ENCODE peak calls at places on chromosomes 6 and 20, in six cellular contexts. C is cardiac muscle cell; P is small intestine; E is A549; U is naive thymus-derived CD4-positive, alpha-beta T cell; Y is Peyer's patch. M is an unnamed sample.

GRCh38 chr6:25309886-25310285 is 30.7 kb downstream of the CARMIL1 start:
- DNase-seq in C (no peak), U (no peak), P (no peak), E (no peak), Y (no peak), M (no peak)

GRCh38 chr6:95545226-95545625 is 32.1 kb upstream of the MANEA start:
- DNase-seq in C (peak; percentile 23), U (no peak), P (no peak), E (no peak), Y (no peak), M (no peak)

GRCh38 chr6:50936277-50936681 is 117.6 kb downstream of the TFAP2B start:
- DNase-seq in P (no peak), E (no peak), C (no peak), Y (no peak), U (no peak), M (no peak)

GRCh38 chr6:37155394-37156312 is 14.3 kb upstream of the PIM1 start:
- DNase-seq in Y (peak; percentile 90), U (no peak), C (no peak), P (no peak), E (no peak), M (no peak)

GRCh38 chr20:44642203-44643153 is 9.0 kb downstream of the ADA start:
- DNase-seq in U (peak; percentile 54), E (peak; percentile 56), Y (peak; percentile 85), P (peak; percentile 82), C (peak; percentile 97), M (peak; percentile 58)

GRCh38 chr6:31620586-31621319 is at the start of gene PRRC2A:
- DNase-seq in Y (peak; percentile 89), C (no peak), E (peak; percentile 76), U (peak; percentile 86), P (peak; percentile 66), M (peak; percentile 13)

GRCh38 chr6:148152244-148152643 is 190.4 kb upstream of the SASH1 start:
- DNase-seq in E (no peak), C (no peak), P (peak; percentile 68), U (no peak), Y (peak; percentile 71), M (no peak)

GRCh38 chr6:109315331-109316129 is 66.7 kb downstream of the CD164 start:
- DNase-seq in C (no peak), U (no peak), P (no peak), E (no peak), Y (no peak), M (no peak)

GRCh38 chr6:157994126-157994795 is 12.6 kb downstream of the SYNJ2 start:
- DNase-seq in U (no peak), Y (peak; percentile 62), E (no peak), C (no peak), P (peak; percentile 51), M (no peak)

GRCh38 chr6:121573466-121573865 is 138.0 kb downstream of the GJA1 start:
- DNase-seq in U (no peak), P (no peak), C (peak; percentile 49), E (no peak), Y (no peak), M (no peak)

GRCh38 chr6:74167951-74168350 is 471.9 kb downstream of the CD109 start:
- DNase-seq in Y (no peak), P (no peak), E (no peak), C (no peak), U (no peak), M (no peak)

GRCh38 chr20:25245461-25245860 is 2.4 kb upstream of the PYGB start:
- DNase-seq in P (no peak), U (no peak), Y (no peak), C (no peak), E (no peak), M (no peak)

GRCh38 chr6:30462482-30462881 is 26.8 kb upstream of the HLA-E start:
- DNase-seq in E (no peak), C (no peak), P (no peak), U (no peak), Y (no peak), M (no peak)

GRCh38 chr6:30463651-30464618 is 25.4 kb upstream of the HLA-E start:
- DNase-seq in C (peak; percentile 42), E (no peak), P (peak; percentile 44), U (peak; percentile 44), Y (peak; percentile 84), M (no peak)

GRCh38 chr6:30463242-30463641 is 26.1 kb upstream of the HLA-E start:
- DNase-seq in Y (no peak), C (no peak), U (no peak), P (no peak), E (no peak), M (no peak)

GRCh38 chr6:30461055-30461454 is 28.3 kb upstream of the HLA-E start:
- DNase-seq in P (no peak), Y (no peak), E (no peak), U (no peak), C (no peak), M (no peak)

DNA sequence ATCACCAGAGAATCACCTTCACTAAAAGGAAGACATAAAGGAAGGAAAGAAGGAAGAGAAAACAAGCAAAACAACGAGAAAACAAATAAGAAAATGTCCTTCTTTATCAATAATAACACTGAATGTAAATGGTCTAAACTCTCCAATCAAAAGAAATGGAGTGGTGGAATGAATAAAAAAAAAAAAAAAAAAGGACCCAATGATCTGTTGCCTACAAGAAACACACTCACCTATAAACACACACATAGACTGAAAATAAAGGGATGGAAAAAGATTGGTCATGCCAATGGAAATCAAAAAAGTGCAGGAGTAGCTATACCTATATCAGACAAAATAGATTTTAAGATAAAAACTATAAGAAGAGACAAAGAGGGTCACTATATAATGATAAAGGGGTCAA is 30.2 kb upstream of the HLA-E start:
- DNase-seq in Y (no peak), P (no peak), C (no peak), E (no peak), U (no peak), M (no peak)
- H3K9me3 ChIP-seq in Y (peaks cover 5% of the 10 kb centered on the region), P (no peaks in the 10 kb centered on the region), C (no peaks in the 10 kb centered on the region), E (no peaks in the 10 kb centered on the region), U (peaks cover 3% of the 10 kb centered on the region), M (peaks cover 6% of the 10 kb centered on the region)

DNA sequence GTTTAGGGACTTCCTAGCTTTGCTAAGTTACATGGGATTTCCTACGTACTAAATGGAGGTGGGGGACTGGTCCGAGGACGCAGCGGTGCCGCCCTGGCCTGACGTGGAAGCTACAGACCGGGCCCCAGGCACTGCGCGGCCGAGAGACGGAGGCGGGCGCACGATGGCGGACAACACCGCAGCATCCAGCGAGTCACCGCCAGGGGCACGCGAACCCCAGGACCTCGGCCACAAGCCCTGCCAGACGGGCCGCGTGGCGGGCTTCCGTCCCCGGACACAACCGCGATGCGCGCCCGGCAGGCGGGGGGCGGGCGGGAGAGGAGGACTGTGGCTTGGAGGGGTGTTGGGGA is 1516.9 kb upstream of the DEFB115 start:
- DNase-seq in U (no peak), E (no peak), Y (no peak), C (no peak), P (no peak), M (no peak)
- H3K9me3 ChIP-seq in U (no peaks in the 10 kb centered on the region), E (no peaks in the 10 kb centered on the region), Y (peaks cover 14% of the 10 kb centered on the region), C (no peaks in the 10 kb centered on the region), P (peaks cover 7% of the 10 kb centered on the region), M (peaks cover 48% of the 10 kb centered on the region)

GRCh38 chr20:60292001-60292520 is 333.8 kb downstream of the CDH26 start:
- DNase-seq in E (no peak), P (no peak), C (no peak), Y (no peak), U (no peak), M (no peak)
- H3K9me3 ChIP-seq in E (peaks cover 3% of the 10 kb centered on the region), P (no peaks in the 10 kb centered on the region), C (no peaks in the 10 kb centered on the region), Y (peaks cover 16% of the 10 kb centered on the region), U (no peaks in the 10 kb centered on the region), M (peaks cover 6% of the 10 kb centered on the region)

GRCh38 chr6:23040899-23041298 is 471.5 kb downstream of the HDGFL1 start:
- DNase-seq in Y (no peak), P (no peak), U (no peak), E (no peak), C (no peak), M (no peak)
- H3K9me3 ChIP-seq in Y (no peaks in the 10 kb centered on the region), P (no peaks in the 10 kb centered on the region), U (no peaks in the 10 kb centered on the region), E (no peaks in the 10 kb centered on the region), C (no peaks in the 10 kb centered on the region), M (no peaks in the 10 kb centered on the region)

DNA sequence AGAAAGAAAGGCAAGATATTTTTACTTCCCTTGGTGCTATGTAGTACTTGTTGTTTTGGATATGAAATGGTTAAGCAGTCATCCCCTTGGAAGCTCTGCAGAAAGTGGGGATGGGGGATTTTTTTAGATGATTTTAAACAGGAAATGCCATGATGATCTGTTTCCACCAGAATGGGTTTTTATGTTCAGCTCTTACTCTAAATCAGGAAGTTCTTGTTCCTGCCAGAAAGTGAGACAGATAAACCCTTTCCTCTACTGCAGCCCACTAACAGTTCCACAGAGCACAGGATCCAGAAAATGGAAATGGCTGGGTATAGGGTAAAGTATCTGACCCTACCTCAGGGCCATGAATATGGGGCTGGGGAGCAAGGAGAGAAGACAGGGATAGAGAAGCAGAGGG is 32.1 kb upstream of the PPP1R3G start:
- DNase-seq in E (no peak), C (peak; percentile 54), U (no peak), P (no peak), Y (no peak), M (no peak)
- H3K9me3 ChIP-seq in E (peaks cover 21% of the 10 kb centered on the region), C (no peaks in the 10 kb centered on the region), U (no peaks in the 10 kb centered on the region), P (no peaks in the 10 kb centered on the region), Y (peaks cover 6% of the 10 kb centered on the region), M (peaks cover 9% of the 10 kb centered on the region)

GRCh38 chr6:165117806-165118205 is 191.6 kb downstream of the C6orf118 start:
- DNase-seq in E (no peak), P (no peak), C (no peak), U (no peak), Y (no peak), M (no peak)

GRCh38 chr6:165119231-165120020 is 190.0 kb downstream of the C6orf118 start:
- DNase-seq in P (no peak), Y (no peak), C (peak; percentile 2), E (no peak), U (no peak), M (no peak)

GRCh38 chr6:165118736-165119135 is 190.7 kb downstream of the C6orf118 start:
- DNase-seq in P (no peak), E (no peak), U (no peak), Y (no peak), C (no peak), M (no peak)

DNA sequence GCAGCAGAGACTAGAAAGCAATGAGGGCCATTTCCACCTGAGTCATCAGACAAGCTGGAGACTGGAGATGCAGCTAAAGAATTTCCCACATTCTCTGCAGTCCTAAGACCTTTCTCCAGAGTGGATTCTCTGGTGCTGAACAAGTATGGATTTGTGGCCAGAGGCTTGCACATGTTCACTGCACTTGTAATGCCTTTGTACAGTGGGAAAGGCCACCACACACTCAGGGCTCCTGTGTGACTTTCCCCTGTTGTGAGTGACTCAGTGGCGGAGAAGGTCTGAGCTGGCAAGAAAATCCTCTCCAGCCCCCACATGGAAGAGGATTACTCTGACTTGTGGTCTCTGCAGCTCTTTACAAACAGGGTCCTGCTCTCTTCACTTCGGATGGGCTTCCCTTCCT is 192.3 kb downstream of the C6orf118 start:
- DNase-seq in C (no peak), E (no peak), P (no peak), Y (no peak), U (no peak), M (no peak)
- H3K9me3 ChIP-seq in C (no peaks in the 10 kb centered on the region), E (peaks cover 2% of the 10 kb centered on the region), P (no peaks in the 10 kb centered on the region), Y (no peaks in the 10 kb centered on the region), U (no peaks in the 10 kb centered on the region), M (peaks cover 20% of the 10 kb centered on the region)

GRCh38 chr20:7237251-7237650 is 469.8 kb downstream of the BMP2 start:
- DNase-seq in P (no peak), U (no peak), E (no peak), Y (no peak), C (no peak), M (no peak)
- H3K9me3 ChIP-seq in P (no peaks in the 10 kb centered on the region), U (no peaks in the 10 kb centered on the region), E (no peaks in the 10 kb centered on the region), Y (no peaks in the 10 kb centered on the region), C (no peaks in the 10 kb centered on the region), M (peaks cover 3% of the 10 kb centered on the region)

GRCh38 chr20:41196653-41197225 is 59.4 kb downstream of the PLCG1 start:
- DNase-seq in E (no peak), C (no peak), Y (no peak), P (no peak), U (no peak), M (no peak)
- H3K9me3 ChIP-seq in E (peaks cover 20% of the 10 kb centered on the region), C (no peaks in the 10 kb centered on the region), Y (no peaks in the 10 kb centered on the region), P (no peaks in the 10 kb centered on the region), U (no peaks in the 10 kb centered on the region), M (peaks cover 14% of the 10 kb centered on the region)

M was measured in AG04450.